ENCODE peak calls at places on chromosomes 6 and 20, in eight cellular contexts. Z, T, U, K, P, F, N and Y are unnamed samples.

GRCh38 chr6:153670403-153671026 is 368.5 kb upstream of the OPRM1 start:
- DNase-seq in U (no peak), K (no peak), T (no peak), P (no peak), F (no peak), Z (no peak), N (no peak), Y (no peak)

GRCh38 chr6:167975449-167975848 is 22.0 kb upstream of the KIF25 start:
- DNase-seq in T (no peak), P (no peak), K (no peak), U (no peak), F (no peak), Z (no peak), N (no peak), Y (no peak)

GRCh38 chr6:14313220-14313619 is 195.6 kb downstream of the CD83 start:
- DNase-seq in N (no peak), F (no peak), Z (peak; percentile 26), T (peak; percentile 13), P (no peak), U (no peak), K (no peak), Y (no peak)

GRCh38 chr6:157280153-157280552 is 43.2 kb downstream of the TMEM242 start:
- DNase-seq in K (no peak), F (no peak), Z (no peak), U (no peak), T (no peak), P (no peak), N (no peak), Y (no peak)

GRCh38 chr6:18119236-18119635 is 3.2 kb downstream of the NHLRC1 start:
- DNase-seq in P (no peak), K (no peak), N (no peak), Z (no peak), U (no peak), T (peak; percentile 3), F (no peak), Y (no peak)

GRCh38 chr6:167697316-167697715 is 129.4 kb upstream of the AFDN start:
- DNase-seq in U (no peak), K (no peak), Z (no peak), T (peak; percentile 21), P (no peak), N (no peak), F (no peak), Y (no peak)

GRCh38 chr6:157638779-157639178 is 184.3 kb upstream of the SNX9 start:
- DNase-seq in T (no peak), N (no peak), Z (no peak), F (no peak), U (no peak), K (no peak), P (no peak), Y (no peak)

GRCh38 chr6:33298773-33299236 is at the start of gene RGL2:
- DNase-seq in U (no peak), K (peak; percentile 60), P (no peak), F (peak; percentile 84), Z (peak; percentile 66), T (peak; percentile 32), N (peak; percentile 68), Y (peak; percentile 83)

GRCh38 chr6:3911614-3912336 is 62.6 kb downstream of the FAM50B start:
- DNase-seq in F (peak; percentile 38), K (no peak), U (no peak), Z (no peak), N (no peak), T (peak; percentile 87), P (peak; percentile 83), Y (peak; percentile 73)

GRCh38 chr6:150720774-150721233 is 121.1 kb downstream of the PLEKHG1 start:
- DNase-seq in F (no peak), Z (peak; percentile 71), P (peak; percentile 31), K (no peak), N (no peak), U (no peak), T (peak; percentile 96), Y (no peak)

GRCh38 chr6:35610830-35611229 is 77.9 kb downstream of the FKBP5 start:
- DNase-seq in Z (no peak), U (no peak), K (no peak), T (no peak), P (no peak), F (no peak), N (no peak), Y (no peak)

GRCh38 chr6:119096683-119097310 is 18.3 kb upstream of the FAM184A start:
- DNase-seq in N (no peak), K (no peak), T (peak; percentile 81), Z (no peak), F (peak; percentile 76), P (peak; percentile 33), U (no peak), Y (no peak)

GRCh38 chr20:44717986-44718385 is 2.8 kb downstream of the CCN5 start:
- DNase-seq in Z (no peak), K (no peak), U (no peak), N (no peak), P (no peak), F (no peak), T (no peak), Y (no peak)

GRCh38 chr20:24337074-24337473 is 132.4 kb upstream of the SYNDIG1 start:
- DNase-seq in P (no peak), T (peak; percentile 81), Z (no peak), K (no peak), U (no peak), N (no peak), F (no peak), Y (no peak)

GRCh38 chr6:153994811-153995210 is 44.2 kb upstream of the OPRM1 start:
- DNase-seq in N (no peak), K (no peak), T (no peak), P (no peak), F (no peak), Z (no peak), U (no peak), Y (no peak)

GRCh38 chr6:102619585-102619984 is 1226.1 kb downstream of the GRIK2 start:
- DNase-seq in N (no peak), U (no peak), Z (no peak), T (peak; percentile 15), K (no peak), F (peak; percentile 3), P (peak; percentile 5), Y (no peak)

GRCh38 chr6:167567142-167568033 is 242.5 kb downstream of the TTLL2 start:
- DNase-seq in Z (no peak), T (no peak), F (no peak), P (no peak), K (no peak), U (no peak), N (no peak), Y (no peak)

GRCh38 chr20:25274891-25275812 is 27.3 kb downstream of the PYGB start:
- DNase-seq in P (no peak), U (peak; percentile 14), F (no peak), N (no peak), K (no peak), Z (no peak), T (no peak), Y (peak; percentile 24)

GRCh38 chr6:111212625-111213024 is 125.3 kb downstream of the SLC16A10 start:
- DNase-seq in Z (no peak), N (no peak), K (no peak), T (no peak), U (no peak), P (no peak), F (no peak), Y (no peak)

GRCh38 chr6:134175532-134176282 is 123.3 kb upstream of the SLC2A12 start:
- DNase-seq in P (no peak), Z (peak; percentile 12), K (peak; percentile 41), U (no peak), T (peak; percentile 51), F (peak; percentile 42), N (no peak), Y (peak; percentile 85)

GRCh38 chr6:15340775-15341174 is 94.9 kb downstream of the JARID2 start:
- DNase-seq in K (no peak), U (no peak), T (no peak), N (no peak), Z (no peak), P (no peak), F (no peak), Y (no peak)

GRCh38 chr6:35139924-35140524 is 1.1 kb downstream of the TCP11 start:
- DNase-seq in T (peak; percentile 58), P (peak; percentile 40), F (peak; percentile 63), U (no peak), Z (peak; percentile 36), N (peak; percentile 27), K (peak; percentile 30), Y (peak; percentile 35)

GRCh38 chr20:8144282-8145245 is 12.5 kb downstream of the PLCB1 start:
- DNase-seq in N (no peak), P (no peak), K (no peak), T (no peak), Z (no peak), F (no peak), U (no peak), Y (no peak)

GRCh38 chr20:884983-885952 is 30.9 kb downstream of the ANGPT4 start:
- DNase-seq in U (peak; percentile 39), K (no peak), T (peak; percentile 52), N (no peak), Z (no peak), F (peak; percentile 5), P (no peak), Y (no peak)

GRCh38 chr6:70725817-70726413 is 58.2 kb downstream of the SMAP1 start:
- DNase-seq in T (peak; percentile 17), N (no peak), Z (no peak), K (no peak), U (no peak), F (no peak), P (peak; percentile 2), Y (no peak)

GRCh38 chr6:15479761-15480160 is 183.1 kb downstream of the DTNBP1 start:
- DNase-seq in K (no peak), Z (no peak), F (no peak), T (peak; percentile 93), U (no peak), P (peak; percentile 80), N (no peak), Y (no peak)

GRCh38 chr6:89122625-89123024 is 4.8 kb upstream of the SRSF12 start:
- DNase-seq in U (no peak), K (no peak), N (no peak), Z (peak; percentile 8), T (peak; percentile 44), P (no peak), F (no peak), Y (no peak)